ENCODE peak calls at places on chromosomes 6 and 20, in five cellular contexts. T is psoas muscle, O is cardiac muscle cell, I is tibial nerve, X is upper lobe of right lung. Y is an unnamed sample.

GRCh38 chr20:61516398-61517208 is 264.5 kb downstream of the CDH4 start:
- DNase-seq in T (no peak), O (no peak), I (no peak), X (peak; percentile 35), Y (no peak)

GRCh38 chr20:1892122-1892385 is 3.2 kb upstream of the SIRPA start:
- DNase-seq in T (no peak), O (no peak), I (no peak), X (no peak), Y (no peak)

GRCh38 chr20:32681175-32682084 is 7.7 kb upstream of the C20orf203 start:
- DNase-seq in T (no peak), O (peak; percentile 25), I (no peak), X (no peak), Y (no peak)

GRCh38 chr6:28537065-28537464 is 11.4 kb downstream of the GPX5 start:
- DNase-seq in T (no peak), O (peak; percentile 42), I (no peak), X (no peak), Y (no peak)

GRCh38 chr20:63138855-63139341 is 77.0 kb downstream of the YTHDF1 start:
- DNase-seq in T (no peak), O (peak; percentile 5), I (no peak), X (peak; percentile 31), Y (no peak)

GRCh38 chr6:18503588-18504231 is 116.6 kb downstream of the RNF144B start:
- DNase-seq in T (peak; percentile 32), O (peak; percentile 86), I (peak; percentile 63), X (no peak), Y (peak; percentile 64)

GRCh38 chr6:107717781-107718180 is 106.3 kb downstream of the SCML4 start:
- DNase-seq in T (no peak), O (no peak), I (no peak), X (no peak), Y (no peak)

GRCh38 chr20:56750430-56750829 is 121.3 kb downstream of the TFAP2C start:
- DNase-seq in T (no peak), O (no peak), I (no peak), X (no peak), Y (no peak)

GRCh38 chr6:4641461-4641860 is 134.7 kb upstream of the CDYL start:
- DNase-seq in T (no peak), O (no peak), I (no peak), X (no peak), Y (no peak)

GRCh38 chr6:26125015-26125690 is 37.9 kb downstream of the HFE start:
- DNase-seq in T (no peak), O (peak; percentile 15), I (peak; percentile 35), X (no peak), Y (no peak)

GRCh38 chr6:167805349-167806060 is 21.2 kb upstream of the AFDN start:
- DNase-seq in T (no peak), O (no peak), I (no peak), X (no peak), Y (no peak)
- H3K27ac ChIP-seq in T (no peak overlapping the region), O (no peak overlapping the region), I (no peak overlapping the region), X (no peak overlapping the region), Y (no peak overlapping the region)

GRCh38 chr6:2744206-2744771 is 6.4 kb downstream of the MYLK4 start:
- DNase-seq in T (peak; percentile 48), O (peak; percentile 36), I (no peak), X (no peak), Y (peak; percentile 83)
- TF ChIP-seq CTCF in T (peak; percentile 32), O (peak; percentile 37), I (no peak), X (no peak), Y (peak; percentile 15)

DNA sequence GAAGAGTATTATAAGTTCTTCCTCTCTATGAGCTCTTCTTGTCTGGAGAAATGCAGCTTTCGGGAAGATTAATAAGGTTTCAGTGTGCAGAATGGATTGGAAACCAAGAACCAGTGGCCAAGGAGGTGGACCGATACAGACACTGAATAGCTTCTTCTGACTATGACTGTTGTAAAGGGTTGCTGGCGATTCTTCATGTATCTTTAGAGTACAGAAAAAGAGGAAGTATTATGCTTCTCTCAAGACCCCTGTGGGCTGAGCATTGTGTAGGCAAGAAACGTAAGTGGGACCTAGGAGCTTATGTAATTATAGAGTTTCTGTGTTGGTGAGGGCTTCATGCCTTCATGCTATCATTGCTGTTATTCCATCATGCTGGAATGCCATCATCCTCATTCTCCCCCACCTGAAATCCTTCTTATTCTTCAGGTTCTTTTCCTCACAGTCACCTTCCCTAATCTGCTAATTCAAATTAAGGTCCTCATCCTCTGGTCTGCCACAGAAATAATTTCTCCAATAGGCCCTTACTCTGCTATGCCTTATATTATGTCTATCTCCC is 105.5 kb upstream of the AKIRIN2 start:
- DNase-seq in T (no peak), O (no peak), I (no peak), X (no peak), Y (no peak)
- H3K27ac ChIP-seq in T (no peak overlapping the region), O (no peak overlapping the region), I (no peak overlapping the region), X (no peak overlapping the region), Y (no peak overlapping the region)

DNA sequence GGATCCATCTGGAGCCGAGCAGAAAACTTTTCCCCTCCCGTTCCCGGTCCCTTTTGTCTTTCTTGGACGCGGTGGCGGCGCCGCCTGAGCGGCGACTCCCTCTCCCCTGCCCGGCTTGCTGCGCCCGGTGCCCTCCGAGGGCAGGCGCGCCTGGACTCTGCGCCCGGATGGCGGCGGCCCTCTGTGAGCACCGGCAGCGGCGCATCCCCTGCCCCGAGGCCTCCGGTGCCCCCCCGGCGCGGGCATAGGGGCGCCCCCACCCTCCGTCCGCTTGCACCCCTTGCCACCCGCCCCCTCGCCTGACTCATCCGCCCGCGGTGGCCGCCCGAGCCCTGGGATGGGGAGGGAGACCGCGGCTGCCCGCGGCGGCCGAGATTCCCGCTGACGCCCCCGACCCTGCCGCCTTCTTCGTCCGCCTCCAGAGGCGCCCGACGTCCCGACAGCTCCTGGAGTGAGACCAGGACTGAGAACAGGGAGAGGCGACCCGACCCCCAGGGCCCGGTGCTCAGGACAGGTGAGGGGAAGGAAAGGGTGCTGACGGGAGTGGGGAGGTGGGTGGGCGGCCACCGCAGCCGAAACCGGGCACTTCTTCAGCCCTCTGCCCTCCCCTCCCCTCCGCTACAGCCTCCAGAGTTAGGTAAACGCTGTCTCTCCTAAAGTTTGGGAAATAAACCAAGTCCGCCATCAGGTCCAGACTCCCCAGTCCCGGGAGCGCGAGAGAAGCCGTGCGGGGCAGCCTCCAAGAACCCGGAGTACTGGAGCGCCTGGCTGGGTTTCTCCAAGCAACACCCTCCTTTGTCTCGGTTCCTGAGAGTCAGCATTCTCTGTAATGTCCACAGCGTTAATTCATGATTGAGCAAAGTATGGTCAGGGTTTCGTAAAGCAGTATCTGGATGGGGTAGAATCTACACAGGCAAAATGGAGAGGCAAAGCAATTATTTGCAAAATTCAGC is at the start of gene TMEM200A:
- DNase-seq in T (peak; percentile 33), O (peak; percentile 75), I (peak; percentile 45), X (peak; percentile 62), Y (no peak)
- TF ChIP-seq CTCF in T (no peak), O (peak; percentile 4), I (no peak), X (no peak), Y (no peak)

DNA sequence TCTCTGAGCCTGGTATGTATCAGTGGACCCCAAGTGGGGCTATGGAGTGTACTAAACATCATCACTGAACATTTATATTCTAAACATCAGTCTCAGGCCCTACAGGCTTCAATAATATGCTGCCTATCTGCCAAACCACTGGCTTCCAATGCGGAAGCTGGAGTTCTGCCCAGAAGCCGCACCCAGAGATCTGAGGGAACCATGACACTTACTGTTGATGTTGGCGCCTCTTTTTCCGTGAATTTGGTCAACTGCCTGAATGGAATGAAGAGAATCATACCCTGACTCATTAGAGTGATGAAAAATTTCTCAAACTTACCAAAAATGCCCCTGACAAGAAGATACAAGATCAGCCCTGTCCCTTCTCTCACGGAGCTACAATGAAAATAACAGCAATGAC is 66.2 kb downstream of the SLC22A23 start:
- DNase-seq in T (peak; percentile 79), O (peak; percentile 88), I (peak; percentile 95), X (no peak), Y (peak; percentile 34)
- H3K27ac ChIP-seq in T (no peak overlapping the region), O (no peak overlapping the region), I (peak overlapping the region; percentile 86), X (no peak overlapping the region), Y (peak overlapping the region; percentile 36)